ENCODE peak calls at places on chromosomes 13 and 19, in nine cellular contexts. R is stimulated activated CD4-positive, alpha-beta T cell treated with anti-CD3 and anti-CD28 coated beads, Interleukin-4, amount 100 ng/mL, for 48 hours; Z is fibroblast of pulmonary artery; D is cardiac muscle cell; Y is suprapubic skin; H is kidney epithelial cell; N is NCI-H82; E is bronchial epithelial cell; V is AG08396. I is an unnamed sample.

GRCh38 chr13:71864981-71865857 is 1.8 kb downstream of the DACH1 start:
- DNase-seq in Z (no peak), H (no peak), D (peak), V (peak), Y (peak), R (no peak), N (peak), E (no peak), I (no peak)

GRCh38 chr13:98599502-98600328 is 22.8 kb upstream of the STK24 start:
- DNase-seq in V (peak), H (no peak), D (no peak), R (no peak), Y (no peak), N (no peak), Z (peak), E (no peak), I (no peak)

GRCh38 chr13:74346960-74347359 is 212.8 kb upstream of the KLF12 start:
- DNase-seq in Z (no peak), E (no peak), H (no peak), N (peak), V (no peak), D (no peak), R (no peak), Y (no peak), I (no peak)

GRCh38 chr19:29293736-29294342 is 80.9 kb upstream of the UQCRFS1 start:
- DNase-seq in Y (peak), V (no peak), Z (no peak), R (no peak), H (no peak), D (peak), N (no peak), E (no peak), I (no peak)

GRCh38 chr19:11138659-11139526 is 16.7 kb downstream of the SPC24 start:
- DNase-seq in E (peak), H (peak), N (peak), D (peak), V (peak), Z (peak), Y (peak), R (no peak), I (peak)

GRCh38 chr13:113935081-113935511 is 38.8 kb downstream of the C13orf46 start:
- DNase-seq in Z (no peak), D (peak), Y (peak), V (no peak), E (no peak), H (no peak), N (no peak), R (no peak), I (peak)

GRCh38 chr13:33497146-33497845 is 211.7 kb upstream of the STARD13 start:
- DNase-seq in N (no peak), Y (no peak), D (peak), H (no peak), V (no peak), Z (no peak), E (peak), R (no peak), I (no peak)

GRCh38 chr19:30431591-30431990 is 59.4 kb downstream of the ZNF536 start:
- DNase-seq in D (no peak), V (no peak), Y (no peak), N (peak), H (no peak), R (no peak), E (no peak), Z (no peak), I (no peak)

GRCh38 chr13:110758195-110758594 is 44.7 kb downstream of the ING1 start:
- DNase-seq in Z (peak), N (no peak), V (no peak), H (no peak), E (peak), Y (no peak), R (no peak), D (peak), I (no peak)